ENCODE peak calls at places on chromosomes 7 and 10, in eight cellular contexts. T, U, C, E, J, F, N and Q are unnamed samples.

GRCh38 chr10:46290101-46290884 is 3.5 kb downstream of the ANTXRL start:
- DNase-seq in T (no peak), U (no peak), C (no peak), E (no peak), J (no peak), F (peak), N (no peak), Q (no peak)

GRCh38 chr7:115008465-115009114 is 86.7 kb downstream of the MDFIC start:
- DNase-seq in T (no peak), U (no peak), C (no peak), E (no peak), J (no peak), F (no peak), N (no peak), Q (peak)

GRCh38 chr10:48399056-48399541 is 92.6 kb downstream of the MAPK8 start:
- DNase-seq in T (no peak), U (no peak), C (no peak), E (no peak), J (no peak), F (peak), N (no peak), Q (no peak)

GRCh38 chr7:7569113-7569527 is 2.4 kb downstream of the MIOS start:
- DNase-seq in T (no peak), U (no peak), C (no peak), E (no peak), J (no peak), F (no peak), N (no peak), Q (no peak)

GRCh38 chr10:57338823-57339558 is 928.7 kb downstream of the IPMK start:
- DNase-seq in T (peak), U (no peak), C (no peak), E (peak), J (no peak), F (no peak), N (no peak), Q (no peak)

GRCh38 chr10:132914732-132915131 is 27.6 kb downstream of the CFAP46 start:
- DNase-seq in T (no peak), U (no peak), C (no peak), E (no peak), J (no peak), F (no peak), N (no peak), Q (no peak)

GRCh38 chr10:20888620-20889337 is 8.3 kb downstream of the NEBL start:
- DNase-seq in T (no peak), U (no peak), C (no peak), E (no peak), J (no peak), F (no peak), N (no peak), Q (no peak)

GRCh38 chr10:22807238-22807637 is 92.9 kb upstream of the PIP4K2A start:
- DNase-seq in T (no peak), U (no peak), C (no peak), E (no peak), J (no peak), F (no peak), N (no peak), Q (no peak)

GRCh38 chr7:34339061-34339526 is 318.9 kb upstream of the NPSR1 start:
- DNase-seq in T (no peak), U (no peak), C (no peak), E (peak), J (no peak), F (no peak), N (no peak), Q (no peak)

GRCh38 chr7:192035-192649 is at the start of gene FAM20C:
- DNase-seq in T (peak), U (no peak), C (peak), E (peak), J (no peak), F (peak), N (peak), Q (peak)

GRCh38 chr7:132083126-132084123 is 492.8 kb downstream of the PLXNA4 start:
- DNase-seq in T (no peak), U (no peak), C (no peak), E (no peak), J (no peak), F (no peak), N (no peak), Q (no peak)

GRCh38 chr7:4265056-4265455 is 417.0 kb upstream of the FOXK1 start:
- DNase-seq in T (no peak), U (no peak), C (no peak), E (no peak), J (no peak), F (no peak), N (no peak), Q (no peak)

GRCh38 chr7:11760372-11760771 is 71.6 kb downstream of the THSD7A start:
- DNase-seq in T (no peak), U (peak), C (no peak), E (peak), J (no peak), F (no peak), N (peak), Q (no peak)

GRCh38 chr10:14453593-14453992 is 122.9 kb upstream of the FRMD4A start:
- DNase-seq in T (no peak), U (no peak), C (no peak), E (no peak), J (no peak), F (no peak), N (no peak), Q (no peak)

GRCh38 chr7:82700739-82701138 is 257.2 kb upstream of the CACNA2D1 start:
- DNase-seq in T (no peak), U (no peak), C (no peak), E (no peak), J (no peak), F (no peak), N (no peak), Q (no peak)

GRCh38 chr7:17848516-17848915 is 91.8 kb downstream of the SNX13 start:
- DNase-seq in T (no peak), U (no peak), C (no peak), E (no peak), J (no peak), F (no peak), N (no peak), Q (no peak)

GRCh38 chr7:77368974-77369373 is 47.2 kb downstream of the GSAP start:
- DNase-seq in T (no peak), U (no peak), C (no peak), E (peak), J (no peak), F (no peak), N (no peak), Q (no peak)

GRCh38 chr10:86293323-86293840 is 73.2 kb downstream of the GRID1 start:
- DNase-seq in T (no peak), U (no peak), C (no peak), E (no peak), J (no peak), F (peak), N (no peak), Q (no peak)

GRCh38 chr7:87058739-87059524 is 522 bp downstream of the ELAPOR2 start:
- DNase-seq in T (peak), U (no peak), C (peak), E (no peak), J (peak), F (peak), N (peak), Q (no peak)

GRCh38 chr10:104862-105565 is 30.2 kb upstream of the ZMYND11 start:
- DNase-seq in T (no peak), U (peak), C (no peak), E (no peak), J (no peak), F (no peak), N (no peak), Q (no peak)

GRCh38 chr10:119365773-119366640 is 158.6 kb downstream of the GRK5 start:
- DNase-seq in T (no peak), U (no peak), C (no peak), E (no peak), J (no peak), F (peak), N (no peak), Q (no peak)

GRCh38 chr7:158076215-158076614 is 511.4 kb downstream of the PTPRN2 start:
- DNase-seq in T (no peak), U (no peak), C (no peak), E (no peak), J (no peak), F (no peak), N (no peak), Q (no peak)

GRCh38 chr7:29807179-29807841 is 1.0 kb downstream of the WIPF3 start:
- DNase-seq in T (peak), U (no peak), C (no peak), E (peak), J (no peak), F (peak), N (no peak), Q (peak)

GRCh38 chr7:3937146-3937545 is 636.1 kb downstream of the SDK1 start:
- DNase-seq in T (no peak), U (no peak), C (no peak), E (no peak), J (no peak), F (no peak), N (no peak), Q (no peak)